ENCODE peak calls at places on chromosome 5, in nine cellular contexts. Q is HCT116, D is endodermal cell, Z is IMR-90, H is AG04450, L is right atrium auricular region, B is thoracic aorta, N is tibial artery, V is transverse colon. Y is an unnamed sample.
A peak's percentile ranks its signal among the peaks of the same experiment; 100 is the strongest.

GRCh38 chr5:87069974-87070608 is 197.6 kb upstream of the RASA1 start:
- DNase-seq in V (peak; percentile 49), Z (peak; percentile 77), B (no peak), D (peak; percentile 51), Q (peak; percentile 21), L (no peak), N (no peak), H (peak; percentile 36), Y (no peak)

GRCh38 chr5:1502046-1502736 is 21.6 kb downstream of the LPCAT1 start:
- DNase-seq in H (no peak), L (peak; percentile 66), Q (no peak), D (peak; percentile 71), N (peak; percentile 79), B (no peak), V (peak; percentile 41), Z (no peak), Y (peak; percentile 70)

GRCh38 chr5:68154119-68154857 is 61.3 kb upstream of the PIK3R1 start:
- DNase-seq in B (no peak), Z (no peak), N (no peak), L (no peak), D (no peak), H (no peak), V (no peak), Q (no peak), Y (no peak)

GRCh38 chr5:96595300-96596090 is 66.7 kb upstream of the CAST start:
- DNase-seq in Z (no peak), Q (no peak), H (no peak), V (no peak), L (no peak), N (no peak), D (peak; percentile 67), B (no peak), Y (no peak)

GRCh38 chr5:132434391-132434790 is 56.2 kb downstream of the IRF1 start:
- DNase-seq in N (no peak), Z (peak; percentile 61), Q (no peak), L (no peak), V (peak; percentile 6), B (no peak), H (no peak), D (no peak), Y (no peak)

GRCh38 chr5:42718591-42718990 is 38.0 kb upstream of the CCDC152 start:
- DNase-seq in Z (no peak), D (no peak), Q (no peak), V (no peak), L (no peak), H (no peak), B (no peak), N (no peak), Y (no peak)

GRCh38 chr5:16935271-16936149 is 578 bp downstream of the MYO10 start:
- DNase-seq in B (no peak), N (peak; percentile 74), L (peak; percentile 60), Q (no peak), D (peak; percentile 90), H (no peak), Z (no peak), V (peak; percentile 49), Y (peak; percentile 56)

GRCh38 chr5:112738180-112738560 is 485 bp downstream of the APC start:
- DNase-seq in H (no peak), V (no peak), L (no peak), Q (no peak), Z (no peak), B (no peak), D (peak; percentile 59), N (no peak), Y (no peak)

GRCh38 chr5:147613359-147613758 is 103.5 kb upstream of the DPYSL3 start:
- DNase-seq in N (no peak), B (no peak), H (peak; percentile 3), D (no peak), Z (peak; percentile 49), L (no peak), Q (no peak), V (no peak), Y (no peak)

GRCh38 chr5:101677961-101678360 is 618.1 kb downstream of the SLCO4C1 start:
- DNase-seq in V (no peak), L (no peak), D (peak; percentile 59), B (no peak), Q (no peak), Z (no peak), H (no peak), N (no peak), Y (no peak)

GRCh38 chr5:90569084-90569483 is 10.5 kb downstream of the ADGRV1 start:
- DNase-seq in D (no peak), L (no peak), Z (no peak), V (no peak), Q (no peak), B (no peak), H (no peak), N (no peak), Y (no peak)

GRCh38 chr5:158802941-158803341 is 296.8 kb downstream of the EBF1 start:
- DNase-seq in Z (peak; percentile 3), H (no peak), N (no peak), L (no peak), B (no peak), V (no peak), Q (no peak), D (no peak), Y (no peak)

GRCh38 chr5:53974021-53974420 is 336.4 kb downstream of the ARL15 start:
- DNase-seq in Q (no peak), N (no peak), D (no peak), H (no peak), V (no peak), Z (no peak), B (no peak), L (no peak), Y (no peak)

GRCh38 chr5:8954801-8955200 is 591.1 kb downstream of the SEMA5A start:
- DNase-seq in L (no peak), N (no peak), H (no peak), B (no peak), V (no peak), D (no peak), Z (no peak), Q (no peak), Y (no peak)
- TF ChIP-seq CTCF in L (no peak), N (no peak), H (peak; percentile 21), B (no peak), V (no peak), D (peak; percentile 52), Z (peak; percentile 19), Q (no peak), Y (no peak)

DNA sequence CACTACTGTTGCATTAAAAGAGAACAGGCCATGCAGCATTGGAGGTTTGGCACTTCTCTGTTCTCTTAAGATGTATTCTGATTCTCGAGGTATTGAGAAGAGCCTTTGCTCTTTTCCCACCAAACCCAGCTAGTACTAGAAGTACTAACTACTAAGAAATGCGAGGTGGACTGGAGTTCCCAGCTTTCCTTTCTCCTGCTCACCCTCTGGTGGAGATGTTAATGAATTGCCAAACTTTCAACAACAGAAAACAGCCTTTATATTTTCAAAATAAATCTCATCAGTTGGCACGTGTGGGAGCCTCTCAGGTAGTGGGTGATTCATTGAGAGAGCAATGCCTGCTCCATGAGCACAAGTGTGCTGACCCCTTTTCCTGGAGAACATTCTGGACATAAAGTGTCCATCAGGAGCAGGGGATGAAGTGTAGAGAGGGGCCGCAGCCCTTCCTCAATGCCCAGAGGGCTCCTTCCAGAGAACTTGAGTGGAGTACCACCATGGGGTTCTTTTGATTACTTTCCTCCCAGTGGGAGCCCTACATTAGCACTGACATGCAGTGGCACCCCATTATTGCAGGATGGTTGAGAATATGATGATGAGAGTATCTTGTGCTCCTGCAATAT is 45.7 kb downstream of the TMEM174 start:
- DNase-seq in Q (peak; percentile 26), H (peak; percentile 39), L (no peak), B (no peak), Z (peak; percentile 72), N (no peak), D (peak; percentile 44), V (no peak), Y (no peak)
- H3K27me3 ChIP-seq in Q (no peaks in the 10 kb centered on the region), H (no peaks in the 10 kb centered on the region), L (peaks cover 7% of the 10 kb centered on the region), B (no peaks in the 10 kb centered on the region), Z (peaks cover 6% of the 10 kb centered on the region), N (peaks cover 53% of the 10 kb centered on the region), D (peaks cover 80% of the 10 kb centered on the region), V (peaks cover 98% of the 10 kb centered on the region), Y (peaks cover 5% of the 10 kb centered on the region)

GRCh38 chr5:56670916-56671315 is 144.4 kb upstream of the MAP3K1 start:
- DNase-seq in D (no peak), Z (peak; percentile 69), N (no peak), Q (no peak), L (no peak), H (no peak), V (no peak), B (no peak), Y (no peak)

GRCh38 chr5:56667692-56668091 is 147.7 kb upstream of the MAP3K1 start:
- DNase-seq in Q (no peak), N (no peak), Z (no peak), V (no peak), B (no peak), L (no peak), H (no peak), D (no peak), Y (no peak)

GRCh38 chr5:56671571-56671970 is 143.8 kb upstream of the MAP3K1 start:
- DNase-seq in V (no peak), B (no peak), L (no peak), N (no peak), Z (no peak), H (no peak), Q (no peak), D (no peak), Y (no peak)

GRCh38 chr5:56668996-56669395 is 146.4 kb upstream of the MAP3K1 start:
- DNase-seq in L (no peak), V (no peak), Z (no peak), N (no peak), H (no peak), B (no peak), Q (no peak), D (no peak), Y (no peak)

DNA sequence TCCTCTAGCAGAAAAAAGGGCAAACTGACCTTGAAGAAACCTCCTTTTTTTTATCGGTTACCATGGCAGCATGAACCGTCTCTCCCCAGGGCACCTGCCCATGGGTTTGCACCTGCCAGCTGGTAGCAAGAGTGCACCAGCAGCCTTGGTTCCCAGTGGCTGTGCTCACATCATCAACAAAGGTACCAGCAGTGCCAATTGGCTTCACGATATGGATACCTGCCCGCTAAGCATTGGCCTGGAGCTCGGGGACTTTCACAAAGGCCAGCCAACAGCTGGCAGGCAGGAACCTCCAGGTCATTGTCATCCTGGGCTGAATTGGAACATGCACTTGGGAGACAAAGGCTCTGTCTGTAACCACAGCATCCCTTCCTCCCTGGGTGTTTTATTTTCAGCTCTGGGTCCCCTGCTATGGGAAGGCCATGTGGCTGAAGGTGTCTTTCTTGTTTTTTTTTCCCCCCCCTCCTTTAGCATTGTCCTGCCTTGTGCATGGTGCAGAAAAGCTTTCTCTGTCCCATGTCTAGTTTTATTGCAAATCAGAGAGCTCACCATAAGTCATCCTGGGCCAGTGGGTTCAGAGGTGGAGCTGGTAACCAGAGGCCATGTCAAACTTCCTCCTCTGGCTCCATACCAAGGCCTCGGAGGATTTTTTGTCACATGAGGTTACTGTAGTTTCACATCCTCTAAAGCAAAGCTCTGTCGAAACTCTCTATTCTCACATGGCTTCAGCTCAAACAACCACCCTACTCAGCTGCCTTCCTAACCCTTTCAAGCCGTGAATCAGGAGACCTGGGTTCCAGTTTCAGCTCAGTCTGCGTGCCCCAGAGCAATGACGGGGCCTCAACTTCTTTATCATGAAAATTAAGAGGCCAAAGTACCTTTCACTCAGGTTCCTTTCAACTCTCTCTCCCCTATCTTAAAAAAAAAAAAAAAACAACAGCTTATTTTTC is 145.5 kb upstream of the MAP3K1 start:
- DNase-seq in D (peak; percentile 56), Q (no peak), N (no peak), H (no peak), B (no peak), L (peak; percentile 79), Z (peak; percentile 12), V (peak; percentile 71), Y (peak; percentile 56)
- H3K27ac ChIP-seq in D (peak overlapping the region; percentile 47), Q (no peak overlapping the region), N (no peak overlapping the region), H (no peak overlapping the region), B (peak overlapping the region; percentile 14), L (no peak overlapping the region), Z (no peak overlapping the region), V (peak overlapping the region; percentile 57), Y (peak overlapping the region; percentile 73)

GRCh38 chr5:135398855-135399837 is at the start of gene MACROH2A1:
- DNase-seq in Q (peak; percentile 38), B (peak; percentile 66), H (no peak), D (peak; percentile 91), N (peak; percentile 93), Z (peak; percentile 79), V (peak; percentile 92), L (peak; percentile 88), Y (peak; percentile 88)
- TF ChIP-seq CTCF in Q (no peak), B (no peak), H (no peak), D (peak; percentile 15), N (no peak), Z (no peak), V (no peak), L (peak; percentile 20), Y (no peak)

Y was measured in lung.